ENCODE peak calls at places on chromosomes 7 and 10, in ten cellular contexts. F is HCT116, L is Panc1, T is GM12891, P is suprapubic skin, W is SK-N-SH, H is GM23338, B is transverse colon, G is stomach, X is sigmoid colon. D is an unnamed sample.

GRCh38 chr7:77327932-77328628 is 88.1 kb downstream of the GSAP start:
- DNase-seq in F (no peak), L (no peak), T (no peak), P (no peak), W (no peak), H (no peak), B (no peak), G (no peak), X (peak), D (no peak)

GRCh38 chr7:44189286-44189992 is at the start of gene GCK:
- DNase-seq in F (no peak), L (no peak), T (no peak), P (no peak), W (no peak), H (no peak), B (no peak), G (no peak), X (no peak), D (no peak)

GRCh38 chr7:151900591-151901312 is 23.8 kb upstream of the PRKAG2 start:
- DNase-seq in F (no peak), L (no peak), T (no peak), P (no peak), W (no peak), H (no peak), B (no peak), G (no peak), X (no peak), D (no peak)

GRCh38 chr10:15035385-15036301 is 8.1 kb upstream of the OLAH start:
- DNase-seq in F (no peak), L (no peak), T (no peak), P (no peak), W (no peak), H (peak), B (peak), G (no peak), X (no peak), D (no peak)

GRCh38 chr7:1537631-1538412 is 7.3 kb downstream of the MAFK start:
- DNase-seq in F (no peak), L (no peak), T (no peak), P (peak), W (peak), H (peak), B (peak), G (peak), X (peak), D (no peak)

GRCh38 chr10:76297787-76298281 is 866.4 kb downstream of the LRMDA start:
- DNase-seq in F (no peak), L (no peak), T (no peak), P (no peak), W (no peak), H (no peak), B (no peak), G (peak), X (no peak), D (no peak)

GRCh38 chr7:158325530-158326381 is 261.9 kb downstream of the PTPRN2 start:
- DNase-seq in F (no peak), L (no peak), T (no peak), P (no peak), W (peak), H (peak), B (peak), G (peak), X (no peak), D (no peak)

GRCh38 chr10:97850446-97850845 is 803 bp downstream of the GOLGA7B start:
- DNase-seq in F (no peak), L (no peak), T (no peak), P (no peak), W (no peak), H (peak), B (no peak), G (no peak), X (no peak), D (no peak)

GRCh38 chr7:50687575-50688261 is 95.0 kb downstream of the GRB10 start:
- DNase-seq in F (no peak), L (no peak), T (no peak), P (no peak), W (no peak), H (no peak), B (no peak), G (no peak), X (no peak), D (no peak)

GRCh38 chr10:106557053-106557452 is 607.5 kb downstream of the SORCS1 start:
- DNase-seq in F (no peak), L (no peak), T (no peak), P (no peak), W (no peak), H (no peak), B (no peak), G (no peak), X (no peak), D (no peak)

GRCh38 chr10:128900456-128900855 is 566.6 kb upstream of the MGMT start:
- DNase-seq in F (no peak), L (no peak), T (no peak), P (no peak), W (no peak), H (no peak), B (no peak), G (no peak), X (no peak), D (no peak)

GRCh38 chr7:116315293-116315692 is 105.0 kb downstream of the TES start:
- DNase-seq in F (no peak), L (no peak), T (no peak), P (no peak), W (no peak), H (no peak), B (no peak), G (no peak), X (no peak), D (no peak)

GRCh38 chr10:129888784-129889616 is 75.1 kb downstream of the EBF3 start:
- DNase-seq in F (no peak), L (no peak), T (peak), P (no peak), W (peak), H (peak), B (no peak), G (no peak), X (no peak), D (peak)

GRCh38 chr10:23525406-23525805 is 86.5 kb downstream of the OTUD1 start:
- DNase-seq in F (no peak), L (no peak), T (no peak), P (no peak), W (peak), H (peak), B (peak), G (no peak), X (no peak), D (no peak)

GRCh38 chr10:18414061-18414460 is 237.3 kb downstream of the NSUN6 start:
- DNase-seq in F (no peak), L (no peak), T (no peak), P (no peak), W (no peak), H (no peak), B (no peak), G (no peak), X (no peak), D (no peak)

GRCh38 chr7:38429057-38429456 is 155.6 kb upstream of the TARP start:
- DNase-seq in F (no peak), L (no peak), T (no peak), P (no peak), W (no peak), H (no peak), B (no peak), G (no peak), X (no peak), D (no peak)

GRCh38 chr10:10902951-10903350 is 114.7 kb upstream of the CELF2 start:
- DNase-seq in F (no peak), L (no peak), T (no peak), P (no peak), W (no peak), H (no peak), B (no peak), G (no peak), X (no peak), D (no peak)

GRCh38 chr7:94252971-94253370 is 141.7 kb upstream of the COL1A2 start:
- DNase-seq in F (no peak), L (no peak), T (no peak), P (no peak), W (no peak), H (no peak), B (no peak), G (no peak), X (no peak), D (no peak)

GRCh38 chr10:131997366-131998049 is 15.8 kb upstream of the BNIP3 start:
- DNase-seq in F (no peak), L (no peak), T (no peak), P (peak), W (no peak), H (peak), B (peak), G (peak), X (peak), D (no peak)

GRCh38 chr7:16978358-16979244 is 96.8 kb upstream of the AGR3 start:
- DNase-seq in F (no peak), L (peak), T (no peak), P (no peak), W (no peak), H (peak), B (no peak), G (no peak), X (no peak), D (no peak)

GRCh38 chr10:27741173-27742091 is 4.2 kb downstream of the MKX start:
- DNase-seq in F (no peak), L (no peak), T (peak), P (no peak), W (peak), H (peak), B (peak), G (no peak), X (peak), D (no peak)

GRCh38 chr10:89369142-89370105 is 8.4 kb upstream of the IFIT1B start:
- DNase-seq in F (no peak), L (no peak), T (no peak), P (no peak), W (peak), H (peak), B (no peak), G (no peak), X (no peak), D (no peak)

GRCh38 chr10:79070091-79070610 is 1.4 kb downstream of the ZMIZ1 start:
- DNase-seq in F (no peak), L (no peak), T (no peak), P (no peak), W (peak), H (peak), B (peak), G (peak), X (peak), D (no peak)
- TF ChIP-seq POLR2AphosphoS5 in F (no peak), L (no peak), T (no peak), P (no peak), W (no peak), H (no peak), B (no peak), G (no peak), X (no peak), D (no peak)

DNA sequence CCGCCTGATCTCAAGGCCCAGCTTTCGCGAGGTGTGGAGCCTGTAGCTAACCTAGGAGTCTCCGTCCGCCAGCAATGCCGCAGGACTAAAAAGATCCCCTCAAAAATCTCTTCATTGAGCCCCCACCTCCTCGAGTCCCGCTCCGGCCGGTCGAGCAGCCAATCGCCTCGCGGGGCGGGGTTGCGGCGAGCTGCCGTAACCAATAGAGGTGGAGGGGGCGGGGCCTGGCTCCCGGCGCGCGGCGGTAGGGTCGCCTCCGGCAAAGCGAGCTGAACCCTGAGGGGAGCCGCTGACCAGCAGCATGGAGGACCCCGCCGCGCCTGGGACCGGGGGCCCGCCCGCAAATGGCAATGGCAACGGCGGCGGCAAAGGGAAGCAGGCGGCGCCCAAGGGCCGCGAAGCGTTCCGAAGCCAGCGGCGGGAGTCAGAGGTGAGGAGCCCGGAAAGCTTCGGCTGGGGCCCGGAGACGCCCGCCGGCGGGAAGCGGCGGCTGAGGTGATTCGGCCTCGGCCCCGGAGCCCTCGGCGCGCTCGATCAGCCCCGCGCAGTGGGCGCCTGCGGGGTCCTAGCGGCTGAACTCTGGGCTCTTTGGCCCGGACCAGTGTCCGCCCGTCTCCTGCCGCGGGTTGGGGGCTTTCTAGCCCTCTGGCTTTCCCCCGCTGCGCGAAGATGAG is at the start of gene STRIP2:
- DNase-seq in F (peak), L (no peak), T (peak), P (peak), W (peak), H (peak), B (peak), G (peak), X (peak), D (peak)
- TF ChIP-seq POLR2AphosphoS5 in F (peak), L (no peak), T (no peak), P (no peak), W (peak), H (peak), B (no peak), G (no peak), X (peak), D (no peak)

GRCh38 chr7:137984181-137985041 is 17.5 kb downstream of the CREB3L2 start:
- DNase-seq in F (no peak), L (no peak), T (no peak), P (no peak), W (no peak), H (no peak), B (no peak), G (no peak), X (no peak), D (no peak)

GRCh38 chr7:137986252-137987010 is 15.5 kb downstream of the CREB3L2 start:
- DNase-seq in F (no peak), L (no peak), T (no peak), P (peak), W (no peak), H (no peak), B (peak), G (peak), X (peak), D (no peak)

GRCh38 chr7:137987011-137987334 is 14.9 kb downstream of the CREB3L2 start:
- DNase-seq in F (no peak), L (no peak), T (no peak), P (no peak), W (no peak), H (no peak), B (no peak), G (no peak), X (no peak), D (no peak)

GRCh38 chr7:137985897-137986251 is 16.0 kb downstream of the CREB3L2 start:
- DNase-seq in F (no peak), L (no peak), T (no peak), P (no peak), W (no peak), H (no peak), B (no peak), G (no peak), X (no peak), D (no peak)

GRCh38 chr7:137985253-137985896 is 16.5 kb downstream of the CREB3L2 start:
- DNase-seq in F (no peak), L (no peak), T (no peak), P (no peak), W (no peak), H (peak), B (peak), G (no peak), X (no peak), D (no peak)
- TF ChIP-seq POLR2AphosphoS5 in F (no peak), L (no peak), T (no peak), P (no peak), W (no peak), H (no peak), B (no peak), G (no peak), X (no peak), D (no peak)

GRCh38 chr10:3785849-3786290 is 861 bp upstream of the KLF6 start:
- DNase-seq in F (no peak), L (no peak), T (no peak), P (no peak), W (peak), H (peak), B (peak), G (no peak), X (peak), D (no peak)
- TF ChIP-seq POLR2AphosphoS5 in F (no peak), L (no peak), T (peak), P (peak), W (peak), H (peak), B (no peak), G (peak), X (no peak), D (peak)